ENCODE peak calls at places on chromosomes 11 and 22, in eight cellular contexts. M is memory B cell; V is HAP-1; B is dorsolateral prefrontal cortex; R is HFFc6; H is HepG2; N is naive thymus-derived CD8-positive, alpha-beta T cell; C is fibroblast of gingiva. Z is an unnamed sample.

GRCh38 chr22:50315289-50316113 is 8.1 kb upstream of the PLXNB2 start:
- DNase-seq in M (no peak), V (no peak), B (no peak), R (no peak), H (no peak), N (no peak), C (no peak), Z (no peak)

GRCh38 chr11:107563702-107564101 is 1.8 kb downstream of the ALKBH8 start:
- DNase-seq in M (peak; percentile 30), V (peak; percentile 57), B (no peak), R (peak; percentile 68), H (peak; percentile 29), N (peak; percentile 8), C (peak; percentile 51), Z (peak; percentile 33)

GRCh38 chr11:92316410-92316809 is 91.8 kb downstream of the FAT3 start:
- DNase-seq in M (no peak), V (no peak), B (no peak), R (no peak), H (no peak), N (no peak), C (no peak), Z (no peak)

GRCh38 chr11:104490182-104490581 is 326.2 kb upstream of the PDGFD start:
- DNase-seq in M (no peak), V (no peak), B (no peak), R (no peak), H (no peak), N (no peak), C (no peak), Z (no peak)

GRCh38 chr11:1303196-1303821 is 6.1 kb downstream of the TOLLIP start:
- DNase-seq in M (no peak), V (no peak), B (peak; percentile 58), R (no peak), H (no peak), N (no peak), C (peak; percentile 36), Z (no peak)

GRCh38 chr11:114132427-114132826 is 72.9 kb downstream of the ZBTB16 start:
- DNase-seq in M (no peak), V (no peak), B (no peak), R (no peak), H (no peak), N (no peak), C (no peak), Z (no peak)

GRCh38 chr11:61026121-61027031 is 54.9 kb downstream of the CD6 start:
- DNase-seq in M (no peak), V (no peak), B (no peak), R (no peak), H (no peak), N (peak; percentile 74), C (no peak), Z (no peak)

GRCh38 chr11:33941637-33942160 is 49.8 kb upstream of the LMO2 start:
- DNase-seq in M (no peak), V (no peak), B (no peak), R (no peak), H (no peak), N (no peak), C (no peak), Z (no peak)

Z was measured in GM12864.